ENCODE peak calls at places on chromosomes 12 and 14, in seven cellular contexts. P is CD8-positive, alpha-beta memory T cell; W is left ventricle myocardium inferior; T is aorta; C is psoas muscle; Y is adrenal gland; E is neuronal stem cell. Q is an unnamed sample. For H3K4me1, the result is how much of the 10 kb centered on the place peaks cover.

GRCh38 chr14:104085032-104085888 is at the start of gene ASPG:
- DNase-seq in P (no peak), W (peak), T (peak), C (peak), Y (peak), E (no peak), Q (peak)

GRCh38 chr14:36856095-36856878 is 194.6 kb downstream of the PAX9 start:
- DNase-seq in P (no peak), W (no peak), T (no peak), C (no peak), Y (no peak), E (no peak), Q (peak)

GRCh38 chr14:30223385-30223785 is 295.7 kb upstream of the PRKD1 start:
- DNase-seq in P (no peak), W (peak), T (peak), C (peak), Y (peak), E (no peak), Q (no peak)

GRCh38 chr12:54601841-54602240 is 13.4 kb upstream of the PPP1R1A start:
- DNase-seq in P (no peak), W (no peak), T (no peak), C (no peak), Y (no peak), E (no peak), Q (no peak)

GRCh38 chr12:13362260-13362841 is 165.8 kb downstream of the EMP1 start:
- DNase-seq in P (no peak), W (peak), T (no peak), C (peak), Y (peak), E (peak), Q (peak)

GRCh38 chr12:62983594-62983993 is 48.6 kb upstream of the PPM1H start:
- DNase-seq in P (no peak), W (peak), T (no peak), C (no peak), Y (no peak), E (no peak), Q (no peak)

GRCh38 chr12:110658882-110659281 is 30.0 kb downstream of the HVCN1 start:
- DNase-seq in P (no peak), W (no peak), T (no peak), C (no peak), Y (no peak), E (no peak), Q (no peak)

GRCh38 chr12:82413994-82414393 is 55.7 kb downstream of the METTL25 start:
- DNase-seq in P (no peak), W (no peak), T (no peak), C (no peak), Y (no peak), E (no peak), Q (no peak)

GRCh38 chr14:94042433-94043091 is 16.4 kb downstream of the OTUB2 start:
- DNase-seq in P (no peak), W (no peak), T (peak), C (no peak), Y (no peak), E (no peak), Q (no peak)

GRCh38 chr12:34607520-34608195 is 585.4 kb downstream of the ALG10 start:
- DNase-seq in P (no peak), W (no peak), T (peak), C (no peak), Y (no peak), E (no peak), Q (no peak)

GRCh38 chr14:30034049-30034635 is 106.5 kb upstream of the PRKD1 start:
- DNase-seq in P (no peak), W (no peak), T (no peak), C (no peak), Y (no peak), E (no peak), Q (no peak)

GRCh38 chr12:38771871-38772270 is 133.5 kb downstream of the CPNE8 start:
- DNase-seq in P (peak), W (no peak), T (no peak), C (no peak), Y (no peak), E (no peak), Q (no peak)

GRCh38 chr12:127127887-127128286 is 1139.1 kb upstream of the TMEM132C start:
- DNase-seq in P (no peak), W (no peak), T (no peak), C (no peak), Y (no peak), E (no peak), Q (no peak)

GRCh38 chr12:68200854-68201253 is 24.8 kb downstream of the IL26 start:
- DNase-seq in P (no peak), W (no peak), T (no peak), C (no peak), Y (no peak), E (no peak), Q (no peak)

GRCh38 chr12:53938276-53939140 is at the start of gene HOXC13:
- DNase-seq in P (no peak), W (no peak), T (peak), C (peak), Y (peak), E (peak), Q (peak)

GRCh38 chr12:93022603-93023340 is 93.7 kb upstream of the EEA1 start:
- DNase-seq in P (no peak), W (no peak), T (no peak), C (no peak), Y (no peak), E (no peak), Q (no peak)

GRCh38 chr12:22083167-22083566 is 37.1 kb downstream of the CMAS start:
- DNase-seq in P (peak), W (no peak), T (no peak), C (no peak), Y (no peak), E (no peak), Q (no peak)

GRCh38 chr14:20456971-20457370 is 1.9 kb downstream of the APEX1 start:
- DNase-seq in P (no peak), W (no peak), T (no peak), C (no peak), Y (no peak), E (no peak), Q (peak)

GRCh38 chr12:104929926-104930325 is 28.2 kb downstream of the SLC41A2 start:
- DNase-seq in P (no peak), W (no peak), T (no peak), C (no peak), Y (no peak), E (no peak), Q (no peak)

GRCh38 chr12:51874013-51874412 is 13.9 kb upstream of the ANKRD33 start:
- DNase-seq in P (no peak), W (no peak), T (no peak), C (no peak), Y (no peak), E (no peak), Q (peak)

GRCh38 chr14:58944957-58945356 is 243.5 kb upstream of the DAAM1 start:
- DNase-seq in P (no peak), W (no peak), T (no peak), C (no peak), Y (no peak), E (no peak), Q (no peak)

GRCh38 chr12:9787340-9787737 is 26.6 kb upstream of the CD69 start:
- DNase-seq in P (no peak), W (no peak), T (no peak), C (no peak), Y (no peak), E (no peak), Q (no peak)

GRCh38 chr14:81434230-81434629 is 34.1 kb upstream of the STON2 start:
- DNase-seq in P (no peak), W (no peak), T (no peak), C (no peak), Y (no peak), E (no peak), Q (no peak)

GRCh38 chr12:1377681-1378080 is 216.7 kb downstream of the FBXL14 start:
- DNase-seq in P (no peak), W (no peak), T (no peak), C (no peak), Y (no peak), E (no peak), Q (no peak)

GRCh38 chr12:91616401-91616800 is 433.8 kb upstream of the DCN start:
- DNase-seq in P (no peak), W (no peak), T (no peak), C (no peak), Y (no peak), E (no peak), Q (no peak)

GRCh38 chr14:75418779-75419768 is 8.7 kb upstream of the JDP2 start:
- DNase-seq in P (no peak), W (no peak), T (no peak), C (no peak), Y (no peak), E (peak), Q (peak)

GRCh38 chr12:54300267-54300731 is 516 bp downstream of the NFE2 start:
- DNase-seq in P (no peak), W (no peak), T (no peak), C (no peak), Y (no peak), E (no peak), Q (no peak)

GRCh38 chr12:112822056-112822455 is 30.5 kb downstream of the RPH3A start:
- DNase-seq in P (no peak), W (no peak), T (no peak), C (no peak), Y (no peak), E (no peak), Q (no peak)

GRCh38 chr12:40618621-40619020 is 73.6 kb upstream of the CNTN1 start:
- DNase-seq in P (no peak), W (no peak), T (no peak), C (no peak), Y (no peak), E (no peak), Q (no peak)

GRCh38 chr14:52961060-52961639 is 10.3 kb upstream of the FERMT2 start:
- DNase-seq in P (peak), W (peak), T (no peak), C (peak), Y (peak), E (no peak), Q (peak)

GRCh38 chr12:81819991-81820633 is 61.0 kb upstream of the PPFIA2 start:
- DNase-seq in P (no peak), W (no peak), T (no peak), C (no peak), Y (no peak), E (no peak), Q (no peak)

GRCh38 chr12:75480469-75480949 is at the start of gene GLIPR1:
- DNase-seq in P (peak), W (peak), T (peak), C (peak), Y (peak), E (no peak), Q (peak)

GRCh38 chr12:3896851-3897351 is 23.7 kb upstream of the PARP11 start:
- DNase-seq in P (no peak), W (no peak), T (peak), C (no peak), Y (peak), E (no peak), Q (no peak)

GRCh38 chr12:81333812-81334211 is 255.9 kb downstream of the ACSS3 start:
- DNase-seq in P (no peak), W (no peak), T (no peak), C (no peak), Y (no peak), E (no peak), Q (no peak)

DNA sequence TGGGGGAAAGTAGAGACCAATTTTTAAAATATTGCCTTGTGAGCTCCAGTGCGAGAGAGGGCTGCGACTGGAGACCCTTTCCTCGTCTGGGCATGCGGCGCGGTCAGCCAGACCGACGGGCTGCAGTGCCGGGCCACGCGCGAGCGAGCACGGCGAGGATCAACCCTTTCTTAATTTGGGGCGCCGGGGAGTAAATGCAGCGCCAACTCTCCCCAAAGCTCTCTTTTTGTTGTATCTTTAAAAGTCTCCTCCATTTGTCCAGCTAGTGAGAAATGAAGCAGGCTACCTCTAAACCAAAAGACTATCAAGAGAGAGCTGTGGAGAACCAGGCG is 1.5 kb downstream of the SIX1 start:
- DNase-seq in P (no peak), W (no peak), T (no peak), C (no peak), Y (no peak), E (no peak), Q (no peak)
- H3K4me3 ChIP-seq in P (no peak), W (peak), T (no peak), C (peak), Y (no peak), E (peak), Q (no peak)

GRCh38 chr12:6548556-6549378 is 7.1 kb downstream of the IFFO1 start:
- DNase-seq in P (no peak), W (no peak), T (peak), C (peak), Y (no peak), E (no peak), Q (no peak)
- H3K4me1 ChIP-seq in P (under half), W (half or more), T (under half), C (under half), Y (under half), E (under half), Q (under half)

GRCh38 chr12:109648446-109648980 is 65.1 kb upstream of the FAM222A start:
- DNase-seq in P (no peak), W (no peak), T (no peak), C (no peak), Y (no peak), E (no peak), Q (no peak)

GRCh38 chr12:109641422-109641821 is 67.8 kb downstream of the MVK start:
- DNase-seq in P (no peak), W (no peak), T (no peak), C (no peak), Y (no peak), E (no peak), Q (no peak)

GRCh38 chr12:109640961-109641360 is 67.4 kb downstream of the MVK start:
- DNase-seq in P (no peak), W (no peak), T (no peak), C (no peak), Y (no peak), E (no peak), Q (no peak)

GRCh38 chr12:109645708-109646107 is 67.9 kb upstream of the FAM222A start:
- DNase-seq in P (no peak), W (no peak), T (no peak), C (no peak), Y (no peak), E (no peak), Q (no peak)

GRCh38 chr12:109645194-109645593 is 68.4 kb upstream of the FAM222A start:
- DNase-seq in P (no peak), W (no peak), T (no peak), C (no peak), Y (no peak), E (no peak), Q (no peak)
- H3K4me3 ChIP-seq in P (no peak), W (no peak), T (no peak), C (no peak), Y (no peak), E (no peak), Q (no peak)

GRCh38 chr14:64510127-64510808 is 5.7 kb downstream of the ZBTB1 start:
- DNase-seq in P (no peak), W (no peak), T (no peak), C (no peak), Y (no peak), E (no peak), Q (no peak)

GRCh38 chr14:64506751-64507150 is 2.2 kb downstream of the ZBTB1 start:
- DNase-seq in P (no peak), W (no peak), T (no peak), C (no peak), Y (no peak), E (no peak), Q (no peak)

GRCh38 chr14:64507376-64508156 is 3.0 kb downstream of the ZBTB1 start:
- DNase-seq in P (no peak), W (no peak), T (no peak), C (no peak), Y (peak), E (no peak), Q (no peak)

GRCh38 chr14:64509036-64509435 is 4.5 kb downstream of the ZBTB1 start:
- DNase-seq in P (no peak), W (no peak), T (no peak), C (no peak), Y (no peak), E (no peak), Q (no peak)

DNA sequence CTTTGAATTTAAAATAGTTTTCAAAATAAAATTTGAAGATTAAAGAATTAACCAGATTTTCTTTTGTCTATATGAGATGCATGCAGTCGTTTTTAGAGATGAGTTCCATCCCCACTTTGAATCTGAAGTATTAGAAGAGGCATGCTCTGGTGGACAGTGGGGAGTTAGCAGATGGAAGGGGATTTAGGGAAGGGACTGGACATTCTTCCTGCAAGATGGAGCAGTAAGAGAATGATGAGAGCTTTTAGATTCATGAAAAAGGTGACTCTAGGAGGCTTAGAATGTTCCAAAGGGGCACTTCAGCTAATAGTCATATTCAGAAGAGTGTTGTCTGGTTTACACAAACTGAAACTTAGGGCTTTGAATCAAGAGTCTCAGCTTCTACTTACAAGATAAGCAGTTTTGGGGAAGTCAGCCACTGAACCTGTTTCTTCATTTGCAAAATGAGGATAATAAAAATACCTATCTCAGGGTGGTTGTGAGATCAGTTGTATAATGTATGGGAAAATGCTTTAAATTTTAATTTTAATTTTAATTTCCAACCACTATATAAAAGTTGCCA is 3.7 kb downstream of the ZBTB1 start:
- DNase-seq in P (no peak), W (no peak), T (no peak), C (no peak), Y (no peak), E (no peak), Q (no peak)
- H3K4me1 ChIP-seq in P (half or more), W (half or more), T (under half), C (half or more), Y (under half), E (under half), Q (under half)

DNA sequence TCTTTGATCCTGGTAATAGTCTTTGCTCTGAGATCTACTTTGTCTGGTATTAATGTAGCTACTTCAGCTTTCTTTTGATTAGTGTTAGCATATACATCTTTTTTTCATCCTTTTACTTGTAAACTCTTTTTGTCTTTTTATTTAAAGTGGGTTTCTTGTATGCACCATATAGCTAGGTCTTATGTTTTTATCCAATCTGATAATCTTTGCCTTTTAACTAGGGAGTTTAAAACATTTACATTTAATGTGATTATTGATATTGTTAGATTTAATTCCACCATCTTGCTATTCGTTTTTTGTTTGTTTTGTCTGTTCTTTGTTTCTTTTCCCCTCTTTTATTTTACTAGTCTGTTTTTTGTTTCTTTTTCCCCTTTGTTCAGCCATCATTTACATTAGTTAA is 6.0 kb downstream of the CGRRF1 start:
- DNase-seq in P (no peak), W (no peak), T (no peak), C (no peak), Y (no peak), E (no peak), Q (no peak)
- H3K4me3 ChIP-seq in P (no peak), W (no peak), T (no peak), C (no peak), Y (no peak), E (no peak), Q (no peak)